ENCODE peak calls at places on chromosome 4, in ten cellular contexts. S is activated CD8-positive, alpha-beta memory T cell treated with anti-CD3 and anti-CD28 coated beads, Interleukin-2, amount 10 ng/mL, durations not matched to agents 7 days and 5 days; O is aorta; P is foreskin fibroblast; T is stimulated activated CD4-positive, alpha-beta T cell treated with anti-CD3 and anti-CD28 coated beads, Interleukin-1b, Interleukin-23, amount 100 ng/mL, for 24 hours; D is nephron progenitor cell; J is H7; I is epithelial cell of esophagus; F is fibroblast of the conjunctiva; U is stimulated activated naive CD4-positive, alpha-beta T cell treated with Interleukin-2 at 50 U/mL for 16 hours. N is an unnamed sample.

GRCh38 chr4:76305971-76306881 is at the start of gene STBD1:
- DNase-seq in O (peak; percentile 91), D (peak; percentile 90), S (peak; percentile 48), I (peak; percentile 62), U (peak; percentile 29), P (peak; percentile 82), F (peak; percentile 13), J (peak; percentile 93), T (no peak), N (no peak)

GRCh38 chr4:127370495-127371069 is 262.2 kb upstream of the INTU start:
- DNase-seq in J (no peak), F (no peak), I (no peak), D (no peak), O (peak; percentile 50), T (no peak), P (no peak), S (no peak), U (no peak), N (no peak)

GRCh38 chr4:105594094-105595010 is 41.9 kb downstream of the ARHGEF38 start:
- DNase-seq in T (no peak), U (no peak), J (no peak), I (peak; percentile 70), D (no peak), P (no peak), O (no peak), S (no peak), F (no peak), N (no peak)

GRCh38 chr4:117898496-117898895 is 135.8 kb upstream of the NDST3 start:
- DNase-seq in S (no peak), D (no peak), J (no peak), O (no peak), P (no peak), U (no peak), I (peak; percentile 43), T (no peak), F (no peak), N (no peak)

GRCh38 chr4:150164055-150164454 is 85.8 kb downstream of the DCLK2 start:
- DNase-seq in O (no peak), F (no peak), P (peak; percentile 69), D (no peak), S (no peak), T (no peak), J (no peak), U (no peak), I (no peak), N (no peak)

GRCh38 chr4:105451346-105451745 is 22.5 kb downstream of the PPA2 start:
- DNase-seq in O (no peak), P (no peak), I (no peak), D (no peak), J (no peak), T (no peak), U (no peak), S (no peak), F (no peak), N (no peak)

GRCh38 chr4:121484633-121485032 is 103.8 kb upstream of the QRFPR start:
- DNase-seq in O (no peak), I (peak; percentile 78), S (no peak), D (peak; percentile 19), T (no peak), P (peak; percentile 81), F (peak; percentile 37), J (peak; percentile 40), U (no peak), N (peak; percentile 49)

GRCh38 chr4:22334155-22334554 is 181.7 kb downstream of the ADGRA3 start:
- DNase-seq in J (no peak), I (peak; percentile 75), F (no peak), U (no peak), P (no peak), D (no peak), S (no peak), O (no peak), T (no peak), N (no peak)

GRCh38 chr4:99763635-99764101 is 53.0 kb upstream of the DAPP1 start:
- DNase-seq in T (no peak), U (no peak), P (peak; percentile 89), I (peak; percentile 95), J (no peak), S (no peak), O (peak; percentile 50), D (no peak), F (peak; percentile 89), N (no peak)

GRCh38 chr4:115675721-115676120 is 562.3 kb upstream of the NDST4 start:
- DNase-seq in F (no peak), P (no peak), D (no peak), I (no peak), O (no peak), U (no peak), S (no peak), T (no peak), J (no peak), N (no peak)

GRCh38 chr4:1375051-1375721 is 28.2 kb downstream of the UVSSA start:
- DNase-seq in F (no peak), I (no peak), U (no peak), O (peak; percentile 43), S (no peak), D (no peak), P (no peak), J (no peak), T (no peak), N (no peak)

GRCh38 chr4:154389142-154389541 is 102.5 kb downstream of the DCHS2 start:
- DNase-seq in I (no peak), O (no peak), U (no peak), F (no peak), T (no peak), J (no peak), D (no peak), P (no peak), S (no peak), N (no peak)

GRCh38 chr4:85420831-85421230 is 54.1 kb upstream of the ARHGAP24 start:
- DNase-seq in D (peak; percentile 6), P (no peak), U (no peak), I (no peak), O (no peak), F (no peak), T (no peak), J (no peak), S (no peak), N (no peak)

GRCh38 chr4:5084911-5085475 is 33.7 kb downstream of the STK32B start:
- DNase-seq in P (peak; percentile 2), F (no peak), J (no peak), O (no peak), U (no peak), T (no peak), I (no peak), S (no peak), D (no peak), N (no peak)

GRCh38 chr4:15065516-15065915 is 63.2 kb downstream of the CPEB2 start:
- DNase-seq in I (peak; percentile 67), S (no peak), F (no peak), O (no peak), U (no peak), P (peak; percentile 1), J (no peak), D (no peak), T (no peak), N (no peak)

GRCh38 chr4:152628128-152628527 is 51.7 kb downstream of the TMEM154 start:
- DNase-seq in D (no peak), U (no peak), S (no peak), O (no peak), I (no peak), T (no peak), F (peak; percentile 42), J (no peak), P (peak; percentile 80), N (no peak)

GRCh38 chr4:52045028-52045427 is 6.1 kb upstream of the SPATA18 start:
- DNase-seq in T (no peak), P (no peak), I (no peak), F (no peak), S (no peak), U (no peak), D (no peak), O (no peak), J (no peak), N (no peak)

GRCh38 chr4:46889410-46889809 is 19.6 kb downstream of the COX7B2 start:
- DNase-seq in F (no peak), D (no peak), U (no peak), P (no peak), I (no peak), O (no peak), J (no peak), T (no peak), S (no peak), N (no peak)

N was measured in NAMALWA.